ENCODE peak calls at places on chromosome 9, in six cellular contexts. Z, G, X, Y, F and O are unnamed samples.

GRCh38 chr9:134814598-134815215 is 65.9 kb upstream of the FCN2 start:
- DNase-seq in X (no peak), Z (no peak), Y (no peak), F (no peak), G (no peak), O (no peak)

GRCh38 chr9:76667521-76667957 is 96.7 kb upstream of the PCA3 start:
- DNase-seq in X (peak; percentile 55), F (no peak), Z (no peak), G (no peak), Y (no peak), O (no peak)

GRCh38 chr9:85522459-85523092 is 219.2 kb downstream of the AGTPBP1 start:
- DNase-seq in F (peak; percentile 33), Y (no peak), X (no peak), Z (no peak), G (peak; percentile 46), O (peak; percentile 23)

GRCh38 chr9:22244141-22245011 is 202.2 kb upstream of the DMRTA1 start:
- DNase-seq in F (no peak), Z (peak; percentile 26), G (no peak), Y (no peak), X (no peak), O (no peak)

GRCh38 chr9:130587921-130588320 is 8.5 kb downstream of the FUBP3 start:
- DNase-seq in F (no peak), Z (no peak), G (no peak), X (no peak), Y (no peak), O (no peak)

GRCh38 chr9:91676042-91676441 is 252.4 kb upstream of the NFIL3 start:
- DNase-seq in X (peak; percentile 25), G (no peak), Y (peak; percentile 3), F (no peak), Z (peak; percentile 15), O (no peak)

GRCh38 chr9:91395553-91396470 is 27.8 kb downstream of the NFIL3 start:
- DNase-seq in G (peak; percentile 12), X (no peak), F (no peak), Z (no peak), Y (peak; percentile 46), O (no peak)

GRCh38 chr9:127970401-127971313 is 10.1 kb downstream of the EEIG1 start:
- DNase-seq in F (no peak), G (peak; percentile 92), X (no peak), Z (no peak), Y (peak; percentile 95), O (peak; percentile 90)

GRCh38 chr9:69118656-69119055 is 55.4 kb upstream of the TJP2 start:
- DNase-seq in Y (no peak), Z (no peak), X (no peak), F (no peak), G (no peak), O (no peak)

GRCh38 chr9:131651599-131651998 is 88.3 kb downstream of the RAPGEF1 start:
- DNase-seq in Y (no peak), X (no peak), G (no peak), Z (peak; percentile 13), F (no peak), O (no peak)

GRCh38 chr9:114894801-114895433 is 35.5 kb downstream of the TNFSF8 start:
- DNase-seq in Y (no peak), Z (peak; percentile 23), X (no peak), G (no peak), F (peak; percentile 44), O (no peak)

GRCh38 chr9:112784020-112784788 is 33.6 kb downstream of the SNX30 start:
- DNase-seq in Y (no peak), G (no peak), X (no peak), Z (no peak), F (no peak), O (no peak)

GRCh38 chr9:117783828-117784227 is 79.6 kb downstream of the TLR4 start:
- DNase-seq in Z (no peak), F (no peak), Y (peak; percentile 67), X (no peak), G (peak; percentile 12), O (no peak)

GRCh38 chr9:72661401-72662135 is 140.2 kb downstream of the TMC1 start:
- DNase-seq in Y (no peak), F (no peak), G (no peak), Z (no peak), X (no peak), O (no peak)

GRCh38 chr9:101671567-101671966 is 66.9 kb downstream of the GRIN3A start:
- DNase-seq in G (no peak), Y (no peak), X (no peak), F (no peak), Z (no peak), O (no peak)

GRCh38 chr9:101418518-101419111 is 17.0 kb downstream of the ALDOB start:
- DNase-seq in F (no peak), Y (no peak), X (no peak), G (no peak), Z (no peak), O (no peak)

GRCh38 chr9:110337727-110338522 is at the start of gene TXNDC8:
- DNase-seq in F (no peak), Y (no peak), Z (no peak), X (no peak), G (no peak), O (no peak)

GRCh38 chr9:114408646-114409045 is 20.9 kb upstream of the AKNA start:
- DNase-seq in Y (no peak), G (no peak), F (no peak), X (no peak), Z (no peak), O (no peak)

GRCh38 chr9:5531251-5531972 is 21.1 kb downstream of the PDCD1LG2 start:
- DNase-seq in G (no peak), Z (no peak), F (no peak), X (no peak), Y (no peak), O (no peak)

GRCh38 chr9:71036501-71036900 is 84.9 kb downstream of the TRPM3 start:
- DNase-seq in X (no peak), Z (peak; percentile 6), F (no peak), Y (no peak), G (no peak), O (no peak)

GRCh38 chr9:71032779-71033178 is 88.6 kb downstream of the TRPM3 start:
- DNase-seq in G (no peak), F (no peak), X (no peak), Y (no peak), Z (no peak), O (no peak)

DNA sequence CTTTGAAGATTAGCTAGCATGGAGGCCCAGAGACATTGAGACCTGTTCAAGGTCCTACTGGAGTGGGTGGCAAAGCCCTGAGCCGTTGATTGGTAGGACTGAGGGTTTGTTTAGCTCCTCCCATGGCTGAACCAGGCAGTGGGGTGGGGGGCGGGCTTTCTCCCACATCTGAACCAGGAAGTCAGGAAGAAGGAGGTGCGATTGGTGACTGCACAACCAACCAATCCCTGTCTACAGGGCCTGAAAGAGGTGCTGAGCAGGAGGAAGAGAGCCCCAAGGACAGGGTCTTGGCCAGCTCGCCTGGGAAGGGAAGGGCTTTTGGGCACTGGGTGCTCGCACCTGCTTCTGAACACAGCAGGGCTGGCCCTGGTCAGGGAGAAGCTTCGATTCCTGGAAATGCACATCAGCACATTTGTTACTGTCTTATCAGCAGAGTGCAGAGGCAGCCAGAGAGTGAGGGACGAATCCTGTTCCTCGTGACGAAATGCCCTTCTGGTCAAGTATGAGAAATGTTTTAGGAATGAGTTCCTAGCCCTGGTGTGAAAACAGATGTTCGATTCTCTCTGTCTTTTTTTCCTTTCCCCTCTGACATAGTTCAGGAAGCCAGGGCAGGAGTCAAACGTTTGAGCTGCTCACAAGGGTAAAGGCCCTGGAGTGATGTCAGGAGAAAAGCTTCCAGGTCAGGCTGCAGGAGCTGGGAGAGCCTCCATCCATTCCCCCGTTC is 294.8 kb upstream of the KLF4 start:
- DNase-seq in G (no peak), Z (no peak), Y (no peak), X (peak; percentile 97), F (no peak), O (no peak)
- TF ChIP-seq POLR2A in G (no peak), Z (no peak), Y (no peak), X (peak; percentile 67), F (no peak), O (no peak)

DNA sequence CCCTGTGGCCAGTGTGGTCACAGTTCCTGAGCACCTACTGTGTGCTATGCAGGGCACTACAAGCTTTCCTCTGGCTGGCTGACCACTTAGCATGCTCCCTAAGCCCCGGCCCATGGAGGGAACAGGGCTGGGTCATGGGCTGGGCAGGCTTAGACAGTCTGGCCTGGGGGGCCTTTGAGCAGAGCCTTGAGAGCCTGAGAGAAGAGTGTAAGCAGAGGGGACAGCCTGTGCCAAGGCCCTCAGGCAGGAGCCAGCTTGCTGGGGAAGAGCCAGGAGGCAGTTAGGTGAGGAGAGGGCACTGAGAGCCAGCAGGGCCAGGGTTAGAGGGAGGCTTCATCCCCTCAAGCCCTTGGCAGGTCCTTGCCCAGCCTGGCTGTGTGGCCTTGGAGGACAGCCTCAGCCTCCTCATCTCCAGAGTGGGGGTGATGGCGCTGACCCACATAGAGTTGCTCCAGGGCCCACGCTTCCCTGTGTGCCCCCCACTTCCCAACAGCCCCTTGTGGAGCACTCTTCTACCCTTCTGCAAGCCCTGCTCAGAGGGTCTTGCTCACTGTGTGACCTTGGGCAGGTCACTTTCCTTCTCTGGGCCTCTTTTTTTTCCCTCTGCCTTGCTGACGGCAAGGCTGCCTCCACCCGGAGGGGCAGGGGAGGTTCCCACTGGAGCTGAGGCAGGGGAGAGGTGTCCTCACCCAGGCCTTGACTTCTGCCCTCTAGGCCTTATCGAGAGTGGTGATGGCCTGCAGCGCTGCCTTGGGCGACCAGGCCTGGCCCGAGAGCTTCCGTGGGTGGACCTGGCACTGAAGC is 107.1 kb downstream of the PHF2 start:
- DNase-seq in Y (no peak), F (no peak), Z (no peak), G (no peak), X (no peak), O (no peak)
- TF ChIP-seq TAF1 in Y (no peak), F (no peak), Z (no peak), G (no peak), X (no peak), O (no peak)

DNA sequence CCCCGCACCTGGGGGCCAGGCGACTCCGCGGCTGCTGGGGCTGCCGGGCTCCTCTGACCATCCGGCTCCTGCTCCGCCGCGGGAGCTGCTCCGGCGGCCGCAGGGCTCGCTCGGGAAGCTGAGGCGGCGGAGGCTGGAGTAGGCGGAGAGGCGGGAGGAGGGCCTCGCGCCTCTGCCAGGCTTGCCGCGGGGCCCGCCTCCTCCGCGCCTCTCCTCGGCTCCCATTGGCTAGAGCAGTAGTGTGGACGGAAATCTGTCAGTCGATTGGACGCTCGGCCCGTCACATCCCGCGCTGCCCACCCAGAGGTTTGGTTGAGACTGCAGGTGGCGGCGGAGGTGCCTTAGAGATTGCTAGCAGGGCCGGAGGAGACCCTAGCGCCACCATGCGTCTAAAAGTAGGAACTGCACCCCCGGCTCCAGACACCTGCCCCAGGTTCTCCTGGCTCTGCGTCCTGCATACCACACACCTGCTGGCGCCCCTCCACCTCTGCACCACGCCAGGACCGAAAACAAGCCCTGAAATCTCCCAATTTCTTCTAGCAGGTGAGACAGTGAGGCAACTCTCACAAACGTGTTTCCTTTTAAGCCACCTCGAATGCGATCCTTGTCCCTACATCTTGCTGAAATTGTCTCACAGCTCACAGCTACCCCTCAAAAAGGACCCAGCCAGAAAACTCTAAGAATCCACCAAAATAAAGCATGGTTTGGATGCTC is at the start of gene SCAI:
- DNase-seq in G (peak; percentile 96), Z (peak; percentile 97), Y (peak; percentile 95), X (peak; percentile 99), F (peak; percentile 100), O (peak; percentile 95)
- TF ChIP-seq POLR2A in G (no peak), Z (no peak), Y (peak; percentile 75), X (no peak), F (no peak), O (peak; percentile 52)

DNA sequence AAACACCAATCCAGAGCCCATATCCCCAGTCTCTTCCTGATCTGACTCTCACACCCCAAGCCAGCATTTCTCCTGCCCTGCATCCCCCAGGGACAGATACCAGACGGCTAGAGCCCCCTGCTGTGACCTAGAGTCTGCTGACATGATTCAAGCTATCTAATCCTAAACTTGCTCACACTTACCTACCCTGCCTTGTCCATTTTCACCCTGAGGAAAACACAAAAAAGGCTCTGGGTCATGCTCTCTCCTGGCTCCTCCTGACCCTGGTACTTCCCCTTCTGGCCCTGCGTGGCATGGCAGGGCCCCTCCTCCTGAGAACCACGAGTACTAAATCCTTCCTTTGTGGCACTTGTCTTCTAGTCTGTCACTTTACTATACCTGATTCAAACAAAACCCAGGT is 2.8 kb upstream of the ARRDC1 start:
- DNase-seq in Z (no peak), Y (no peak), G (no peak), X (peak; percentile 42), F (no peak), O (no peak)
- TF ChIP-seq TAF1 in Z (no peak), Y (no peak), G (no peak), X (no peak), F (no peak), O (no peak)